ENCODE peak calls at places on chromosomes 16 and 17, in four cellular contexts. J is NCI-H446, E is fibroblast of mammary gland, O is neural progenitor cell. G is an unnamed sample.

GRCh38 chr16:73082608-73083007 is 34.7 kb upstream of the ZFHX3 start:
- DNase-seq in E (peak), J (no peak), O (no peak), G (no peak)

GRCh38 chr17:77684803-77685580 is 273.5 kb upstream of the TNRC6C start:
- DNase-seq in J (no peak), E (no peak), O (no peak), G (no peak)

GRCh38 chr17:73003487-73003886 is 89.0 kb downstream of the SLC39A11 start:
- DNase-seq in O (no peak), J (no peak), E (no peak), G (no peak)

GRCh38 chr17:41322264-41322902 is 6.9 kb upstream of the KRTAP17-1 start:
- DNase-seq in E (peak), J (no peak), O (peak), G (peak)

GRCh38 chr17:34874496-34874895 is 86.8 kb downstream of the CCT6B start:
- DNase-seq in E (no peak), J (no peak), O (no peak), G (no peak)

GRCh38 chr17:9842057-9842758 is 16.5 kb downstream of the GLP2R start:
- DNase-seq in J (no peak), O (no peak), E (peak), G (no peak)

GRCh38 chr17:77356109-77356689 is 215.4 kb downstream of the SEC14L1 start:
- DNase-seq in J (no peak), O (no peak), E (no peak), G (no peak)

GRCh38 chr16:27258241-27258734 is 10.3 kb downstream of the NSMCE1 start:
- DNase-seq in O (no peak), E (no peak), J (no peak), G (no peak)

GRCh38 chr16:49537924-49538455 is 164.4 kb downstream of the C16orf78 start:
- DNase-seq in J (no peak), O (no peak), E (no peak), G (no peak)

GRCh38 chr17:59707971-59708425 is 544 bp downstream of the VMP1 start:
- DNase-seq in J (no peak), O (no peak), E (no peak), G (no peak)

GRCh38 chr17:27540300-27541105 is 84.3 kb downstream of the KSR1 start:
- DNase-seq in O (no peak), E (peak), J (no peak), G (no peak)

GRCh38 chr16:16120382-16121184 is 102.7 kb downstream of the ABCC6 start:
- DNase-seq in J (peak), E (no peak), O (no peak), G (peak)

GRCh38 chr17:6706996-6707395 is 6.2 kb downstream of the SLC13A5 start:
- DNase-seq in E (no peak), O (no peak), J (no peak), G (no peak)

GRCh38 chr16:10502766-10503165 is 77.6 kb downstream of the EMP2 start:
- DNase-seq in E (no peak), J (no peak), O (no peak), G (no peak)

G was measured in NCI-H1694.